ENCODE peak calls at places on chromosomes 3 and 15, in six cellular contexts. L is sigmoid colon, M is foreskin fibroblast, Y is lower lobe of right lung, K is SJSA1, S is HFF-Myc. B is an unnamed sample.

GRCh38 chr15:64400583-64400982 is 12.9 kb downstream of the TRIP4 start:
- DNase-seq in L (no peak), M (no peak), Y (no peak), K (no peak), S (no peak), B (no peak)

GRCh38 chr3:127035672-127036071 is 52.8 kb downstream of the PLXNA1 start:
- DNase-seq in L (peak; percentile 83), M (peak; percentile 83), Y (peak; percentile 81), K (no peak), S (peak; percentile 30), B (peak; percentile 8)

GRCh38 chr3:156252656-156253055 is 132.3 kb downstream of the KCNAB1 start:
- DNase-seq in L (no peak), M (no peak), Y (no peak), K (no peak), S (no peak), B (no peak)

GRCh38 chr3:14885307-14885706 is 62.1 kb upstream of the NR2C2 start:
- DNase-seq in L (no peak), M (no peak), Y (no peak), K (no peak), S (no peak), B (no peak)

GRCh38 chr15:101490922-101491738 is 1.6 kb upstream of the PCSK6 start:
- DNase-seq in L (no peak), M (no peak), Y (no peak), K (peak; percentile 40), S (no peak), B (no peak)

GRCh38 chr15:36844453-36845094 is 255.8 kb downstream of the MEIS2 start:
- DNase-seq in L (peak; percentile 61), M (no peak), Y (no peak), K (no peak), S (no peak), B (no peak)

GRCh38 chr3:72889310-72890165 is 1.7 kb downstream of the GXYLT2 start:
- DNase-seq in L (no peak), M (no peak), Y (no peak), K (no peak), S (no peak), B (no peak)

GRCh38 chr15:29698030-29698701 is 124.1 kb downstream of the TJP1 start:
- DNase-seq in L (no peak), M (peak; percentile 82), Y (no peak), K (peak; percentile 74), S (peak; percentile 78), B (peak; percentile 24)

GRCh38 chr15:56929933-56930332 is 11.5 kb downstream of the TCF12 start:
- DNase-seq in L (no peak), M (no peak), Y (no peak), K (no peak), S (no peak), B (no peak)

GRCh38 chr15:88323468-88323867 is 66.9 kb upstream of the NTRK3 start:
- DNase-seq in L (no peak), M (no peak), Y (no peak), K (no peak), S (no peak), B (no peak)

GRCh38 chr3:56680054-56680453 is 3.0 kb downstream of the TASOR start:
- DNase-seq in L (no peak), M (no peak), Y (no peak), K (no peak), S (no peak), B (no peak)
- H3K4me3 ChIP-seq in L (no peak overlapping the region), M (no peak overlapping the region), Y (no peak overlapping the region), K (no peak overlapping the region), S (no peak overlapping the region), B (no peak overlapping the region)

GRCh38 chr3:87997298-87997697 is 61.5 kb downstream of the CGGBP1 start:
- DNase-seq in L (no peak), M (peak; percentile 13), Y (peak; percentile 48), K (no peak), S (no peak), B (no peak)

GRCh38 chr3:88000853-88001252 is 58.0 kb downstream of the CGGBP1 start:
- DNase-seq in L (no peak), M (no peak), Y (no peak), K (no peak), S (no peak), B (no peak)

GRCh38 chr3:87997966-87998365 is 60.8 kb downstream of the CGGBP1 start:
- DNase-seq in L (no peak), M (no peak), Y (no peak), K (no peak), S (no peak), B (no peak)

GRCh38 chr3:87993566-87993965 is 65.2 kb downstream of the CGGBP1 start:
- DNase-seq in L (no peak), M (no peak), Y (no peak), K (no peak), S (no peak), B (no peak)

DNA sequence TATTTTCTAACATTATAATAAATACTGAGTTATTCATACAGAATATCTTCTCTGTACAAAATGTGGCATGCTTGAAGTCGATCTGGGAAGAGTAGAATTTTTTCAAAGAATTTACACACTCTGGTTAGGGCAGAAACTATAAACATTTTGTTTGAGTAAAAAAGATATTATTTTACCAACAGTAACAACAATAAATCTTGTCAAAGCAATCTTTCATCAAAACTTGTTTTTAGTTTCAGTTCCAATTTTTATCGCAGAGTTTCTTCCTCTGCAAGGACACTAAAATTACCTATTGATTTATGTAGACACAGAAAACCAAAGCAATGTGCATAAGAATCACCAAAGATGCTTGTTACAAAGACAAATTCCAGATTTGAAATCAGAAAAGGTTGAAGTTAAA is 62.0 kb downstream of the CGGBP1 start:
- DNase-seq in L (no peak), M (no peak), Y (no peak), K (no peak), S (no peak), B (no peak)
- H3K4me3 ChIP-seq in L (no peak overlapping the region), M (no peak overlapping the region), Y (no peak overlapping the region), K (no peak overlapping the region), S (no peak overlapping the region), B (no peak overlapping the region)

GRCh38 chr3:11950576-11950975 is 53.6 kb upstream of the SYN2 start:
- DNase-seq in L (no peak), M (no peak), Y (no peak), K (no peak), S (no peak), B (no peak)
- H3K4me3 ChIP-seq in L (no peak overlapping the region), M (no peak overlapping the region), Y (no peak overlapping the region), K (no peak overlapping the region), S (no peak overlapping the region), B (no peak overlapping the region)

GRCh38 chr15:41332788-41333527 is at the start of gene NUSAP1:
- DNase-seq in L (no peak), M (no peak), Y (no peak), K (no peak), S (no peak), B (no peak)

GRCh38 chr15:41331833-41332787 is at the start of gene OIP5:
- DNase-seq in L (peak; percentile 99), M (peak; percentile 99), Y (peak; percentile 100), K (peak; percentile 99), S (peak; percentile 99), B (peak; percentile 96)

GRCh38 chr15:41337047-41337446 is 4.4 kb downstream of the NUSAP1 start:
- DNase-seq in L (no peak), M (no peak), Y (no peak), K (no peak), S (no peak), B (no peak)

GRCh38 chr15:41336549-41336948 is 3.9 kb downstream of the NUSAP1 start:
- DNase-seq in L (no peak), M (no peak), Y (no peak), K (no peak), S (no peak), B (no peak)

GRCh38 chr15:41334293-41335120 is 1.8 kb downstream of the NUSAP1 start:
- DNase-seq in L (no peak), M (no peak), Y (no peak), K (no peak), S (no peak), B (no peak)
- H3K4me3 ChIP-seq in L (no peak overlapping the region), M (peak overlapping the region; percentile 18), Y (no peak overlapping the region), K (peak overlapping the region; percentile 86), S (peak overlapping the region; percentile 88), B (no peak overlapping the region)

GRCh38 chr15:76150971-76151598 is 91.3 kb downstream of the TMEM266 start:
- DNase-seq in L (no peak), M (peak; percentile 80), Y (peak; percentile 73), K (peak; percentile 80), S (no peak), B (peak; percentile 68)
- H3K4me3 ChIP-seq in L (no peak overlapping the region), M (no peak overlapping the region), Y (no peak overlapping the region), K (no peak overlapping the region), S (no peak overlapping the region), B (no peak overlapping the region)